ENCODE peak calls at places on chromosomes 6 and 20, in five cellular contexts. H, Y, N, L and J are unnamed samples.

GRCh38 chr6:63640062-63640461 is 4.5 kb downstream of the PHF3 start:
- DNase-seq in N (no peak), Y (peak), L (no peak), H (no peak), J (peak)

GRCh38 chr6:161226005-161226964 is 47.6 kb downstream of the AGPAT4 start:
- DNase-seq in Y (no peak), L (no peak), N (no peak), H (no peak), J (no peak)

GRCh38 chr6:15279047-15279661 is 33.3 kb downstream of the JARID2 start:
- DNase-seq in N (no peak), L (no peak), Y (peak), H (no peak), J (no peak)

GRCh38 chr6:16229710-16230109 is 8.7 kb upstream of the GMPR start:
- DNase-seq in L (no peak), Y (no peak), N (no peak), H (no peak), J (no peak)

GRCh38 chr6:142913036-142913510 is 31.9 kb downstream of the HIVEP2 start:
- DNase-seq in L (no peak), H (no peak), Y (no peak), N (no peak), J (no peak)

GRCh38 chr20:24863356-24863755 is 85.7 kb upstream of the CST7 start:
- DNase-seq in L (no peak), H (no peak), N (no peak), Y (no peak), J (no peak)

GRCh38 chr6:36443498-36443844 is 671 bp downstream of the KCTD20 start:
- DNase-seq in Y (no peak), H (no peak), L (no peak), N (no peak), J (no peak)

GRCh38 chr6:154868143-154868594 is 126.9 kb upstream of the TIAM2 start:
- DNase-seq in H (no peak), N (no peak), Y (peak), L (peak), J (peak)

GRCh38 chr6:54697423-54697822 is 149.1 kb upstream of the FAM83B start:
- DNase-seq in L (no peak), H (no peak), Y (peak), N (no peak), J (no peak)

GRCh38 chr20:24245093-24245492 is 224.3 kb upstream of the SYNDIG1 start:
- DNase-seq in L (no peak), H (no peak), N (no peak), Y (no peak), J (no peak)

GRCh38 chr6:36746251-36746650 is 48.6 kb downstream of the RAB44 start:
- DNase-seq in L (no peak), H (no peak), Y (no peak), N (no peak), J (no peak)

GRCh38 chr20:25195962-25196700 is 619 bp downstream of the ENTPD6 start:
- DNase-seq in N (no peak), H (no peak), L (no peak), Y (peak), J (no peak)

GRCh38 chr20:13037727-13038126 is 29.0 kb downstream of the SPTLC3 start:
- DNase-seq in Y (no peak), N (no peak), L (no peak), H (no peak), J (peak)

GRCh38 chr20:2798095-2798805 is 2.2 kb downstream of the CPXM1 start:
- DNase-seq in Y (no peak), L (no peak), H (no peak), N (peak), J (no peak)

GRCh38 chr6:111978826-111979225 is 75.1 kb upstream of the CCN6 start:
- DNase-seq in Y (no peak), N (no peak), H (no peak), L (no peak), J (peak)

GRCh38 chr6:163745566-163746400 is 331.3 kb downstream of the QKI start:
- DNase-seq in Y (no peak), N (no peak), H (no peak), L (no peak), J (peak)

GRCh38 chr20:48205786-48206185 is 420.5 kb upstream of the SULF2 start:
- DNase-seq in H (no peak), L (no peak), N (no peak), Y (no peak), J (no peak)

GRCh38 chr6:41425511-41425910 is 90.1 kb downstream of the NCR2 start:
- DNase-seq in N (no peak), Y (no peak), H (no peak), L (no peak), J (no peak)

GRCh38 chr6:41424370-41425058 is 89.1 kb downstream of the NCR2 start:
- DNase-seq in Y (peak), L (peak), N (peak), H (peak), J (peak)

GRCh38 chr6:41427642-41428401 is 92.4 kb downstream of the NCR2 start:
- DNase-seq in Y (peak), H (no peak), L (no peak), N (peak), J (no peak)

GRCh38 chr6:41426888-41427641 is 91.7 kb downstream of the NCR2 start:
- DNase-seq in L (no peak), Y (no peak), H (no peak), N (no peak), J (no peak)

GRCh38 chr6:41426438-41426851 is 91.0 kb downstream of the NCR2 start:
- DNase-seq in L (no peak), Y (no peak), H (no peak), N (no peak), J (no peak)
- H3K27ac ChIP-seq in L (no peak), Y (no peak), H (no peak), N (no peak), J (no peak)

GRCh38 chr6:19664050-19664449 is 173.1 kb upstream of the ID4 start:
- DNase-seq in L (no peak), Y (no peak), H (no peak), N (no peak), J (no peak)
- H3K27ac ChIP-seq in L (no peak), Y (no peak), H (no peak), N (no peak), J (no peak)

GRCh38 chr6:125750692-125751333 is 1.4 kb downstream of the HEY2 start:
- DNase-seq in Y (no peak), L (no peak), H (no peak), N (no peak), J (no peak)
- H3K27ac ChIP-seq in Y (no peak), L (peak), H (no peak), N (no peak), J (no peak)

GRCh38 chr6:157407637-157408036 is 26.6 kb downstream of the ZDHHC14 start:
- DNase-seq in H (no peak), N (no peak), L (no peak), Y (no peak), J (no peak)
- H3K27ac ChIP-seq in H (no peak), N (no peak), L (no peak), Y (no peak), J (no peak)

DNA sequence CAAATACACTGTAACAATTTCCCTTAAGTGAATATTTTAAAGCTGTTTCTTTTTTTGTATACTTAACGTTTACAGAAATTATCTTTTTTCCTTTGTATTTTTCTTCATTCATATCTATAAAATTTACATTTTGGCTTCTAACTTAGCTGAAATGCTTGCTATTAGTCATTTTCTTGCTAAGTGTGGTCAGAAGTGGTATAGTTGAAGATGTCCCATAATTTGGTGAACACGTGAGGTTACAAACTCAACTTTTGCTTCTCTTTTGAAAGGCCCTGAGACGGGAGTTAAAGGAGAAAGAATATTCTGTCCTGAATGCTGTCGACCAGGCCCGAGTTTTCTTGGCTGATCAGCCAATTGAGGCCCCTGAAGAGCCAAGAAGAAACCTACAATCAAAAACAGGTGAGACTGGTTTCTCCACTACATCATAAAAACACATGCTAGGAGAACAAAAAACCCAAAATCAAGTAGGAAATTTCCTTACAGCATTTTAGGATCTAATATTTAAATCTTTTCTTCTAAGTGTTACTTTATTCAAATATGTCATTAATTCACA is 445.0 kb downstream of the UTRN start:
- DNase-seq in N (no peak), L (no peak), H (no peak), Y (no peak), J (no peak)
- H3K27ac ChIP-seq in N (no peak), L (no peak), H (no peak), Y (no peak), J (no peak)

DNA sequence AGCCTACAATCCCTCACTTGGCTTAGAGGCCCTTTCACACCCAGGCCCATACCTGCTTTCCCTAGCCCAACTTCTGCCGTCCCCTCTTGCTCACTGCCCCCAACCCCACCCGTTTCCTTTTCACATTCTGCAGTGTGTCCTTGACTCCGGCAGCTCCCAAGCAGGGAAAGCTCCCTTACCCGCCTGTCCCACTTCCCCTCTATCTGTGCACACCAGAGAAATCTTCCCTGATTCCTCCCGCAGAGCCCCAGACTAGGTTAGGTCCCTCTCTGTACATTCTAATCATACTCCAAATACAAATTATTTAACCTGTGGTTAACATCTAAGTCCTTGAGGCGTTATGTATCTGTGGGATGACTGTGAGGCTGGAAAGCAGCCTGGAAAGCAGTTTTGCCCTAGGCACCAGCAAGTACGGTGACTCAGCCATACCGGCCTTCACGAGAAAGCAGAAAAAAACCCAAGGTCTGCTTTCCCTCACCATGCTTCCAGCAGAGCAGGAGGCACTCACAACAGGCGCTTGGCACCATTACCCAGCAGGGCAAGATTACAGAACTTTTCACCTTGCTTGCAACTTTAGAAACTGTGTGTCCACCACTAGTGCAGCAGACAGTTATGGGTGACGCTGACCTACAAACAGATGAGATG is 22.3 kb downstream of the ELOVL5 start:
- DNase-seq in H (no peak), L (no peak), N (no peak), Y (no peak), J (peak)
- H3K27ac ChIP-seq in H (no peak), L (no peak), N (no peak), Y (no peak), J (peak)

GRCh38 chr20:61128701-61129655 is 123.1 kb upstream of the CDH4 start:
- DNase-seq in L (no peak), Y (no peak), N (no peak), H (no peak), J (no peak)

GRCh38 chr20:61126369-61127195 is 125.5 kb upstream of the CDH4 start:
- DNase-seq in L (no peak), N (no peak), Y (no peak), H (no peak), J (no peak)

GRCh38 chr20:61125536-61126180 is 126.4 kb upstream of the CDH4 start:
- DNase-seq in N (no peak), L (no peak), H (no peak), Y (no peak), J (no peak)

GRCh38 chr20:61125076-61125475 is 127.0 kb upstream of the CDH4 start:
- DNase-seq in L (no peak), H (no peak), N (no peak), Y (no peak), J (no peak)

DNA sequence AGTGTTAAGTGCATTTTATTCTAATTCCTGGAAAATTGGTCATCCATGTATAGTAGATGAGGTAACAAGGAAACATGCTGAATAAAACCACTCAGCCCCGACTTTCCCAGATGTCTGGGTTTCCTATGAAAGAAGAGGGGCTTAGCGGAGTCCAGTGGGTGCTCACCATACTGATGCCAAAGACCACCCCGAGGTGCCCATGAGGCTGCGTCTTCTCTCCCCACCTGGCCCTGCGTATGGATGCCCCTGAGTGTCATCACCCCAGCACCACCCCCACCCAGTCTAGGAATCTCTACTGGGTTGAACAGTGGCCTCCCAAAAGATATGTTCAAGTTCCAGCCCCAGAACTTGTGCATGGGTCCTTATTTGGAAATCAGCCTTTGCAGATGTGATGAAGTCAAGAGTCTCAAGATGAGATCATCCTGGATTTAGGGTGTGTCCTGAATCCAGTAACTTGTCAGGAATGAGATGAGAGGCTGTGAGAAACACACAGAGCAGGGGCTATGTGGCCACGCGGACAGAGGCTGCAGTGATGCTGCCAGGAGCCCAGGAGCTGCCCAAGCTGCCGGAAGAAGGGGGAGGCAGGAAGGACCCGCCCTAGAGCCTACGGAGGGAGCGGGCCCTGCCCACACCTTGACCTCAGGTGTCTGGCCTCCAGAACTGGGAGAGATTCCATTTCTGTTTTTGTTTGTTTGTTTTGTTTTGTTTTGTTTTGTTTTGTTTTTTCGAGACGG is 124.6 kb upstream of the CDH4 start:
- DNase-seq in Y (no peak), N (no peak), L (no peak), H (no peak), J (peak)
- H3K27ac ChIP-seq in Y (no peak), N (no peak), L (no peak), H (no peak), J (no peak)

GRCh38 chr20:46945465-46945864 is 50.8 kb downstream of the EYA2 start:
- DNase-seq in Y (no peak), L (no peak), H (no peak), N (no peak), J (no peak)
- H3K27ac ChIP-seq in Y (no peak), L (no peak), H (no peak), N (no peak), J (no peak)

DNA sequence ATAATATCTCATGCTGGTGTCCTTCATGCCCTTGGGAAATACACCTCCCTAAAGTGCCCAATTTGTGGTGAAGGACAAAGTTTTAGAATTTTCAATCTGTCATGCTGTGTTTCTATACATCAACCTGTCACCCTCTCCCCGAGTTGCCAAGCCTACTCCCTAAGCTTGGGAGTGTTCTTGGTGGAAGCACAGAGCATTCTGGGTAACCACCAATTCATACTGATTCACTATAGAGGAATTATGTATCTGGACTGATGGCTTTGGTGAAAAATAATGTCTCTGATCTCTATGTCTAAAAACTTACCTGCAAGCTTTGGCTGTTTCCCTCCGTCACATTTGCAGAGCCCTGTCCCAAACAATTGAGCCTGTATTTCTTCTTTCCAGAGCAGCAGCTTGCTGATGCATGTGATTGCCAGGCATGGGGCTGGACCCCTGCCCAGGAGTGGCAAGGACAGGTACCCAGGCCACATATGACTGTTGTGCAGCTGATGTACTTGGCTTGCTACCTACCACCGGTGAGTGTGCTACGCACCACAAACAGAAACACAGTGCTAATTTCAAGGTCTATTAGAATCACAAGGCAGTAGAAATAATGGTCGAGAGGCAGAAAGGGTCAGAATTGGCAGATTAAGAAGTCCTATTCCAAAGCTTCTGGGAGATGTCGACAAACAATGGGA is 202.8 kb upstream of the CITED2 start:
- DNase-seq in H (no peak), N (no peak), L (no peak), Y (no peak), J (peak)
- H3K27ac ChIP-seq in H (no peak), N (no peak), L (no peak), Y (no peak), J (no peak)

DNA sequence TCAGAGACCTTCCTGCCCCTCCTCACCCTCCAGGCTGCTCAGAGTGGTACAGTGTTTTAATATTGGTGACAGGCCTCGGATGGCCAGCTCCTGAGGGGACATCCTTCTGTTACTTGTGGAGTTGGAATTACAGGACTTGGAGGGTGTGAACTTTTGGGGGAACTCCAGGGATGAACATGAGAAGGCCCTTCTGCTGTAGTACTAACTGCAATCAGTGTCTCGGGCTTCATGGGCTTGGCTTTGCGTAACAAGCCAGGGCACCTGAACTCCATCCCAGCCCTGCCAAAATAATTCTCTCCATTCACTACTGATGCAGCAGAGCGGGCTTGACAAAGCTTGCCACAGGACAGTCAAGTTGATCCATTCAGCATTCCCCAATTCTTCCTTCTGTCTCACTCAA is 28.6 kb downstream of the SLC22A23 start:
- DNase-seq in L (no peak), Y (no peak), H (no peak), N (no peak), J (no peak)
- H3K27ac ChIP-seq in L (no peak), Y (no peak), H (no peak), N (no peak), J (no peak)